ENCODE peak calls at places on chromosomes 1 and 21, in five cellular contexts. S is BJ, Q is lung, F is brain microvascular endothelial cell, X is fibroblast of lung. J is an unnamed sample.

GRCh38 chr1:170723518-170723917 is 59.6 kb downstream of the PRRX1 start:
- DNase-seq in F (no peak), Q (no peak), S (no peak), X (no peak), J (no peak)

GRCh38 chr21:41501919-41502318 is 6.0 kb downstream of the TMPRSS2 start:
- DNase-seq in F (no peak), Q (no peak), S (no peak), X (peak; percentile 20), J (no peak)

GRCh38 chr1:40267767-40268187 is 9.7 kb downstream of the ZMPSTE24 start:
- DNase-seq in Q (no peak), X (peak; percentile 97), F (peak; percentile 90), S (peak; percentile 70), J (peak; percentile 97)

GRCh38 chr1:177701654-177702353 is 268.1 kb downstream of the SEC16B start:
- DNase-seq in F (no peak), Q (no peak), S (no peak), X (no peak), J (no peak)

GRCh38 chr1:230064283-230064682 is 2.8 kb upstream of the GALNT2 start:
- DNase-seq in S (no peak), X (no peak), F (no peak), Q (no peak), J (no peak)

GRCh38 chr1:94614168-94614815 is 72.7 kb upstream of the F3 start:
- DNase-seq in Q (no peak), X (no peak), S (no peak), F (no peak), J (no peak)

GRCh38 chr1:206693592-206693991 is 8.9 kb downstream of the MAPKAPK2 start:
- DNase-seq in X (peak; percentile 86), S (no peak), Q (no peak), F (peak; percentile 64), J (no peak)

GRCh38 chr1:25128168-25128621 is 104.1 kb downstream of the SYF2 start:
- DNase-seq in X (no peak), F (peak; percentile 16), S (no peak), Q (no peak), J (no peak)

GRCh38 chr1:52727114-52727586 is 897 bp downstream of the ZYG11B start:
- DNase-seq in Q (no peak), X (no peak), F (no peak), S (no peak), J (no peak)

DNA sequence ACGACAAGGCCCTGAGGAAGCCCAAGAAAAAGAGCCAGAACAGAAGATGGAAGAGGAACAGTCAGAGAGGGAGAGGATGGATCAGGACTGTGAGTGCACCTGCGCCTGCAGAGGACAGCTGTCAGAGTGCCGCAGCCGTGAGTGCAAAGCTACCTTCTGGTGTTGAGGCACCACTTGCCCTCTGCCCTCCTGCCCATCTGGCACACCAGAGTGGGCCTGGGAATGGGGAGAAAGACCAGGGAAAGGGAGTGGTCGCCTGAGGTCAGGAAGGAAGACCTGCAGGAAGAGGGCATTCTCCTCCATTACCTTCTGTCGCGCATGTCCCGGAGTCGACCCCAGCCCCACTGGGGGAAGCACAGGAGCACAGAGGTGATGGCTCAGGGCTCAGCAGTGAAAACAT is 26.2 kb downstream of the VASH2 start:
- DNase-seq in S (no peak), Q (no peak), F (no peak), X (no peak), J (no peak)
- H3K4me3 ChIP-seq in S (no peak overlapping the region), Q (no peak overlapping the region), F (no peak overlapping the region), X (no peak overlapping the region), J (no peak overlapping the region)

GRCh38 chr1:3166206-3166918 is 97.4 kb downstream of the PRDM16 start:
- DNase-seq in X (no peak), F (no peak), S (no peak), Q (no peak), J (no peak)
- H3K27me3 ChIP-seq in X (no peaks in the 10 kb centered on the region), F (no peaks in the 10 kb centered on the region), S (no peaks in the 10 kb centered on the region), Q (no peaks in the 10 kb centered on the region), J (no peaks in the 10 kb centered on the region)

GRCh38 chr1:152777510-152778137 is 2.7 kb downstream of the LCE1F start:
- DNase-seq in Q (no peak), F (no peak), X (no peak), S (no peak), J (no peak)
- TF ChIP-seq CTCF in Q (no peak), F (peak; percentile 33), X (peak; percentile 24), S (peak; percentile 37), J (peak; percentile 69)

DNA sequence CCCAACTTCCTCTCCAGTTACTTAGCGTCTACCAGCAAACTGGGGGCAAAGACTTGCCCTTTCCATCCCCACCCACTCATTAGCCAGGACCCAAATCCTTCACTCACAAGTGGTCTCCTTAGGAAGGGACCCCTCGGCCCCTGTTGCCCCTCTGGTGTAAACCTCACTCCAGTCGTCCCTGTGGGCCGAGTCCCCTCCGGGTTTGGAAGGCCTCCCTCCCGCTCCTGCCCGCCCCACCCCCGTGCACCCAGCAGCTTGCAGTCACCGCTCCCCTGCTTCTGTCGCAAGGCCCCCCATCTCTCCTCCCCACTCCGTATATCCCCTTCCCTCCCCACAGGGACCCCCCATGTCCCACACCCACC is 1.2 kb downstream of the EFHD2 start:
- DNase-seq in S (no peak), X (no peak), Q (no peak), F (no peak), J (no peak)
- H3K4me3 ChIP-seq in S (peak overlapping the region; percentile 71), X (peak overlapping the region; percentile 61), Q (peak overlapping the region; percentile 79), F (peak overlapping the region; percentile 81), J (peak overlapping the region; percentile 86)

GRCh38 chr1:166164995-166165660 is 1.7 kb downstream of the FAM78B start:
- DNase-seq in S (no peak), X (peak; percentile 79), Q (no peak), F (peak; percentile 22), J (no peak)
- H3K27me3 ChIP-seq in S (peaks cover 11% of the 10 kb centered on the region), X (peaks cover 9% of the 10 kb centered on the region), Q (no peaks in the 10 kb centered on the region), F (peaks cover 31% of the 10 kb centered on the region), J (peaks cover 9% of the 10 kb centered on the region)

DNA sequence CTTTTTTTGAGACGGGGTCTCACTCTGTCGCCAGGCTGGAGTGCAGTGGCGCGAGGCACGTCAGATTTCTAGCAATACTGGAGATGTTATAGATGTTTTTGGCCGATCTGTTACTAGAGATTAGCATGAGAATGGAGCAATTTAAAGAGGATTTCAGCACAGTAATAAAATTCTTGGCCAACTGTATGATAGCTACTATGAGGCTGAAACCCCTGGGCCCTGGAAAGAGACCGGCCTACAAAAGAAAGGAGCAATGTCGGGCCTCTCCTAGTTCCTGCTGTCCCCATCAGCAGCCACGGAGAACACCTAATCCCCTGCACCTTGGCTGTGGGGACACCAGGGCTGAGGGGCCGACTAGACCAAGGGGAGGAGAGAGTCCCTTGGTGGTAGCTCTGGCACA is 9.5 kb upstream of the GNPAT start:
- DNase-seq in X (no peak), F (no peak), Q (no peak), S (no peak), J (no peak)
- TF ChIP-seq CTCF in X (no peak), F (no peak), Q (no peak), S (no peak), J (no peak)

DNA sequence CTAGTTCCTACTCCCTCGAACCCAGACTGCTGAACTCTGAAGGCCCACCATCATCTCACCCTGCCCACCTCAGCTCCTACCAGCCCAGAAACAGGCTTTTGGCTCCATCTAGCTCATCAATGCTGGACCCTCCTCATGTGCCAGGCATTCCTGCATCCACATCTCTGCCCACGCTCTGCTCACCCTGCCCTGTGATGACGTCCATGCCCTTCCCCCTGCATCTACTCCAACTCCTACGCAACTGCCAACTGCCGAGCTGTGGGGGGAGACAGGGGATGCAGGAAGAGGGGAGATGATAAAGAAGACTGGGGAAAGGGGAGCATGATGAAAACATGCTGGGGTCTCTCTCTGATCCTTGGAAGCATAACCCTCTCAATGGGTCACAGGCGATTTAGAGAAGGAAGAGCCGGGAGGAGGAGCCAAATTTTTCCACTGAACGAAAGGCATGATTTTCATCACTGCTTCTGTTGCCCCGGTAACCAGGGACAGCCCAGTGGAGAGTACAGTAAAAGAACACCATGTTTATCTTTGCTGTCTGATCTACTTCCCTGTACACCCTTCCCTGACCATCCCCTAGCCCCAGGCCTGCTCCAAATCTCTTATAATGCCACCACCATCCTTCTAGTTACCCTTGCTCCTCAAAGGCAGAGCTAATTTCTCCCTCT is 44.3 kb downstream of the CD34 start:
- DNase-seq in F (peak; percentile 64), S (no peak), Q (peak; percentile 52), X (no peak), J (no peak)
- H3K4me3 ChIP-seq in F (no peak overlapping the region), S (no peak overlapping the region), Q (no peak overlapping the region), X (no peak overlapping the region), J (no peak overlapping the region)

DNA sequence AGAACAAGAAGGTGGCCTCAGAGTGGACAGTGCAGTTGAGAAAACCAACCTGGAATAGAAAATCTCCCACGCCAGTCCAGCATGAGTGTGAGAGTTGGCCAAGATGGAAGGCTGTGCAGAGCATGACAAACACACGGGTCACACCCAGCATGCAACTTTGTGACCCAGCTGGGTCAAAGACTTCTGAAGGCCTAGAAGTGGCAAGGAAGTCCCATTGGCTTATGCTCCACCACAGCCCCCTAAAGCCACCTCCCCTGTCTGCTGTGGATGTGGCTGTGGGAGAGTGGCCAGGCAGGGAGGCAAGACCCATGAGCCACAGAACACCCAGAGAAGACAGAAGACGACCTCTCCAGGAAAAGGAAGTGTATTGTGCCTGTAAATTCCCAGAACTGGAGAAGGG is 13.6 kb downstream of the BATF3 start:
- DNase-seq in S (no peak), Q (no peak), X (no peak), F (no peak), J (no peak)
- H3K27me3 ChIP-seq in S (no peaks in the 10 kb centered on the region), Q (no peaks in the 10 kb centered on the region), X (no peaks in the 10 kb centered on the region), F (no peaks in the 10 kb centered on the region), J (peaks cover 6% of the 10 kb centered on the region)

J was measured in bronchial epithelial cell.